ENCODE peak calls at places on chromosomes 4 and X, in six cellular contexts. One of them, this sample, is unnamed.

GRCh38 chr4:179415842-179416223 is 1973.6 kb upstream of the AGA start:
- DNase-seq in HFFc6: no peak
- DNase-seq in heart left ventricle: no peak
- DNase-seq in hepatocyte: peak
- DNase-seq in GM13976: no peak
- DNase-seq in Peyer's patch: no peak
- DNase-seq in this sample: no peak

GRCh38 chr4:90025248-90025647 is 101.9 kb upstream of the CCSER1 start:
- DNase-seq in hepatocyte: peak
- DNase-seq in heart left ventricle: no peak
- DNase-seq in Peyer's patch: no peak
- DNase-seq in HFFc6: no peak
- DNase-seq in GM13976: no peak
- DNase-seq in this sample: no peak

GRCh38 chr4:15427715-15428114 is at the start of gene C1QTNF7:
- DNase-seq in Peyer's patch: no peak
- DNase-seq in hepatocyte: no peak
- DNase-seq in heart left ventricle: no peak
- DNase-seq in GM13976: no peak
- DNase-seq in HFFc6: no peak
- DNase-seq in this sample: no peak

GRCh38 chr4:86961605-86962295 is 26.9 kb downstream of the AFF1 start:
- DNase-seq in GM13976: peak
- DNase-seq in HFFc6: peak
- DNase-seq in heart left ventricle: no peak
- DNase-seq in Peyer's patch: no peak
- DNase-seq in hepatocyte: peak
- DNase-seq in this sample: peak

GRCh38 chrX:103211012-103211715 is 3.7 kb upstream of the BEX4 start:
- DNase-seq in HFFc6: peak
- DNase-seq in heart left ventricle: peak
- DNase-seq in hepatocyte: peak
- DNase-seq in Peyer's patch: no peak
- DNase-seq in GM13976: peak
- DNase-seq in this sample: peak

GRCh38 chr4:1578968-1579833 is 104.9 kb downstream of the FAM53A start:
- DNase-seq in hepatocyte: peak
- DNase-seq in GM13976: peak
- DNase-seq in heart left ventricle: peak
- DNase-seq in HFFc6: peak
- DNase-seq in Peyer's patch: peak
- DNase-seq in this sample: no peak

GRCh38 chr4:152165146-152165545 is 370.7 kb downstream of the FBXW7 start:
- DNase-seq in hepatocyte: no peak
- DNase-seq in Peyer's patch: no peak
- DNase-seq in GM13976: no peak
- DNase-seq in HFFc6: peak
- DNase-seq in heart left ventricle: no peak
- DNase-seq in this sample: no peak

GRCh38 chr4:168781341-168781740 is 228.7 kb downstream of the CBR4 start:
- DNase-seq in hepatocyte: no peak
- DNase-seq in GM13976: no peak
- DNase-seq in Peyer's patch: no peak
- DNase-seq in heart left ventricle: no peak
- DNase-seq in HFFc6: no peak
- DNase-seq in this sample: no peak

GRCh38 chr4:136395212-136395722 is 1137.0 kb downstream of the PCDH18 start:
- DNase-seq in GM13976: no peak
- DNase-seq in HFFc6: no peak
- DNase-seq in heart left ventricle: no peak
- DNase-seq in Peyer's patch: no peak
- DNase-seq in hepatocyte: no peak
- DNase-seq in this sample: no peak

GRCh38 chr4:172995161-172995560 is 173.4 kb upstream of the GALNT7 start:
- DNase-seq in hepatocyte: no peak
- DNase-seq in Peyer's patch: no peak
- DNase-seq in heart left ventricle: no peak
- DNase-seq in HFFc6: no peak
- DNase-seq in GM13976: no peak
- DNase-seq in this sample: no peak

GRCh38 chrX:63922221-63922620 is 137.2 kb upstream of the ARHGEF9 start:
- DNase-seq in GM13976: no peak
- DNase-seq in HFFc6: peak
- DNase-seq in Peyer's patch: no peak
- DNase-seq in heart left ventricle: no peak
- DNase-seq in hepatocyte: no peak
- DNase-seq in this sample: no peak

GRCh38 chrX:118566359-118566758 is 70.7 kb downstream of the DOCK11 start:
- DNase-seq in HFFc6: peak
- DNase-seq in GM13976: no peak
- DNase-seq in heart left ventricle: no peak
- DNase-seq in Peyer's patch: no peak
- DNase-seq in hepatocyte: no peak
- DNase-seq in this sample: no peak

GRCh38 chrX:2710041-2710471 is 19.0 kb downstream of the CD99 start:
- DNase-seq in HFFc6: peak
- DNase-seq in GM13976: no peak
- DNase-seq in hepatocyte: peak
- DNase-seq in Peyer's patch: peak
- DNase-seq in heart left ventricle: no peak
- DNase-seq in this sample: no peak

GRCh38 chrX:110847334-110847733 is 51.7 kb upstream of the CHRDL1 start:
- DNase-seq in hepatocyte: peak
- DNase-seq in GM13976: peak
- DNase-seq in Peyer's patch: no peak
- DNase-seq in heart left ventricle: no peak
- DNase-seq in HFFc6: peak
- DNase-seq in this sample: peak

GRCh38 chr4:136829298-136829697 is 703.0 kb downstream of the PCDH18 start:
- DNase-seq in GM13976: no peak
- DNase-seq in HFFc6: no peak
- DNase-seq in Peyer's patch: no peak
- DNase-seq in hepatocyte: no peak
- DNase-seq in heart left ventricle: no peak
- DNase-seq in this sample: no peak

GRCh38 chrX:103310592-103311400 is at the start of gene BEX2:
- DNase-seq in Peyer's patch: peak
- DNase-seq in GM13976: peak
- DNase-seq in heart left ventricle: peak
- DNase-seq in HFFc6: no peak
- DNase-seq in hepatocyte: peak
- DNase-seq in this sample: peak

GRCh38 chrX:68945603-68946228 is 116.9 kb downstream of the EFNB1 start:
- DNase-seq in Peyer's patch: no peak
- DNase-seq in hepatocyte: no peak
- DNase-seq in GM13976: peak
- DNase-seq in heart left ventricle: no peak
- DNase-seq in HFFc6: no peak
- DNase-seq in this sample: no peak

GRCh38 chrX:31223817-31224216 is 152.0 kb upstream of the FTHL17 start:
- DNase-seq in GM13976: peak
- DNase-seq in heart left ventricle: no peak
- DNase-seq in Peyer's patch: no peak
- DNase-seq in HFFc6: peak
- DNase-seq in hepatocyte: no peak
- DNase-seq in this sample: peak

GRCh38 chr4:37066149-37066548 is 178.4 kb upstream of the NWD2 start:
- DNase-seq in heart left ventricle: no peak
- DNase-seq in GM13976: no peak
- DNase-seq in HFFc6: no peak
- DNase-seq in Peyer's patch: no peak
- DNase-seq in hepatocyte: no peak
- DNase-seq in this sample: no peak

GRCh38 chr4:87819281-87819919 is 13.4 kb upstream of the MEPE start:
- DNase-seq in HFFc6: peak
- DNase-seq in heart left ventricle: no peak
- DNase-seq in Peyer's patch: no peak
- DNase-seq in hepatocyte: peak
- DNase-seq in GM13976: no peak
- DNase-seq in this sample: no peak

GRCh38 chr4:8655411-8656184 is 63.0 kb downstream of the CPZ start:
- DNase-seq in hepatocyte: no peak
- DNase-seq in Peyer's patch: peak
- DNase-seq in heart left ventricle: no peak
- DNase-seq in HFFc6: no peak
- DNase-seq in GM13976: no peak
- DNase-seq in this sample: no peak

GRCh38 chr4:121053601-121054143 is 18.7 kb downstream of the NDNF start:
- DNase-seq in GM13976: no peak
- DNase-seq in heart left ventricle: peak
- DNase-seq in Peyer's patch: no peak
- DNase-seq in HFFc6: no peak
- DNase-seq in hepatocyte: no peak
- DNase-seq in this sample: no peak

GRCh38 chrX:134572816-134573682 is 85.2 kb downstream of the PLAC1 start:
- DNase-seq in hepatocyte: no peak
- DNase-seq in Peyer's patch: no peak
- DNase-seq in heart left ventricle: no peak
- DNase-seq in HFFc6: peak
- DNase-seq in GM13976: no peak
- DNase-seq in this sample: no peak

GRCh38 chr4:5992171-5993062 is 25.8 kb downstream of the C4orf50 start:
- DNase-seq in hepatocyte: no peak
- DNase-seq in HFFc6: no peak
- DNase-seq in Peyer's patch: no peak
- DNase-seq in GM13976: no peak
- DNase-seq in heart left ventricle: no peak
- DNase-seq in this sample: no peak

GRCh38 chrX:9282325-9282724 is 182.5 kb upstream of the TBL1X start:
- DNase-seq in GM13976: no peak
- DNase-seq in HFFc6: no peak
- DNase-seq in Peyer's patch: no peak
- DNase-seq in heart left ventricle: no peak
- DNase-seq in hepatocyte: no peak
- DNase-seq in this sample: no peak

GRCh38 chrX:101799387-101799786 is 132.4 kb downstream of the ZMAT1 start:
- DNase-seq in HFFc6: peak
- DNase-seq in heart left ventricle: peak
- DNase-seq in Peyer's patch: no peak
- DNase-seq in GM13976: peak
- DNase-seq in hepatocyte: peak
- DNase-seq in this sample: peak

GRCh38 chrX:1535241-1536041 is 1.5 kb downstream of the P2RY8 start:
- DNase-seq in Peyer's patch: peak
- DNase-seq in heart left ventricle: peak
- DNase-seq in GM13976: peak
- DNase-seq in HFFc6: no peak
- DNase-seq in hepatocyte: no peak
- DNase-seq in this sample: no peak

DNA sequence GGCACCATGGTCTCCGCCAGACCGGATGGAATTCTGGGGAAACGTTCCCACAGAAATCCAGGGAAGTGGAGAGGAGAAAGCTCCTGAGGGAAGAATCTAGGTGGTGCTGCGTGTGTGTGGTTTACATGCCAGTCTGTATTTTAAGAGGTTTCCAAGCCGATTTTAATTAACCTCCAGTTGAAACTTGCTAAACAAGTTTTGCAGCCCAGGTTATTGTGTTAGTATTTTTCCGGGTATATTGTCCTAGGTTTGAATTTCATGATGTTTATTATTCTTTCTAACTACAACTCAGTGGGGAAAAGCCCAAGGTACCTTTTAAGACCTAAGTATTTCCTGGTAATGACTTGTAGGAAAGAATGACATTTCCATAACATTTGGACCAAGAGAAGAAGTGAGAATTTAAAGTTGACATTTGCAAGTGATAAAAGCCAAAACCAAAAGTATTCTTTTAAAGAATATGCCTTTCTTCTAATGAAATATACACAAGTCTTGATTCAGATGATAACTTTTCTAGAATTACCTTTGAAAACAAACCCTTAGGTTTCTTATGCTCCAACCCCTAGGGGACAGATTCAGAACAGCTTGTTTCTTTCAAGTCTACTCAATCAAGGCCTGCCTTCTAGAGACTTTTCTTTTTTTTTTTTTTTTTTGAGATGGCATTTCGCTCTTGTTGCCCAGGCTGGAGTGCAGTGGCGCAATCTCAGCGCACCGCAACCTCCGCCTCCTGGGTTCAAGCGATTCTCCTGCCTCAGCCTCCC is 14.6 kb downstream of the SAT1 start:
- DNase-seq in hepatocyte: peak
- DNase-seq in GM13976: no peak
- DNase-seq in HFFc6: no peak
- DNase-seq in heart left ventricle: no peak
- DNase-seq in Peyer's patch: no peak
- DNase-seq in this sample: no peak
- TF ChIP-seq CTCF in hepatocyte: no peak
- TF ChIP-seq CTCF in GM13976: no peak
- TF ChIP-seq CTCF in HFFc6: no peak
- TF ChIP-seq CTCF in heart left ventricle: no peak
- TF ChIP-seq CTCF in Peyer's patch: no peak
- TF ChIP-seq CTCF in this sample: no peak

GRCh38 chr4:146041139-146042004 is 102.7 kb upstream of the ZNF827 start:
- DNase-seq in HFFc6: no peak
- DNase-seq in Peyer's patch: no peak
- DNase-seq in heart left ventricle: no peak
- DNase-seq in hepatocyte: no peak
- DNase-seq in GM13976: no peak
- DNase-seq in this sample: no peak
- TF ChIP-seq CTCF in HFFc6: no peak
- TF ChIP-seq CTCF in Peyer's patch: no peak
- TF ChIP-seq CTCF in heart left ventricle: no peak
- TF ChIP-seq CTCF in hepatocyte: no peak
- TF ChIP-seq CTCF in GM13976: no peak
- TF ChIP-seq CTCF in this sample: no peak

DNA sequence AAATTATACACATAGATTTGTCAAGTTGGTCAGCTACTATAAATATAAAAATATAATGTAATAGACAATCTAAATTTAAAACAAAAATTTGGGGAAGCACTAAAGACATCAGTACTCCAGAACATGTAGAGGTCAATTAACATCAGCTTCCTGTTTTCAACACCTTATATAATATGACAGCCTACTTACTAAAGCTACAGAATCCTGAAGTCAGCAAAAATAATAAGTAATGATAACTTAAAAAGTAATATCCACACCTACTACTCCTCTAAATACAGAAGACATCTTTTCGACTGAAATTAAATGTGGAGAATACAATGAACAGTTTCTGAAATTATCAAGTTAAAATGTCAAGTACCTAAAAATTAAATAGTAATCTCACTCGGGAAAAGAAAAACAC is 118.6 kb downstream of the LRBA start:
- DNase-seq in Peyer's patch: no peak
- DNase-seq in GM13976: no peak
- DNase-seq in hepatocyte: no peak
- DNase-seq in HFFc6: no peak
- DNase-seq in heart left ventricle: no peak
- DNase-seq in this sample: no peak
- TF ChIP-seq CTCF in Peyer's patch: no peak
- TF ChIP-seq CTCF in GM13976: no peak
- TF ChIP-seq CTCF in hepatocyte: no peak
- TF ChIP-seq CTCF in HFFc6: no peak
- TF ChIP-seq CTCF in heart left ventricle: no peak
- TF ChIP-seq CTCF in this sample: no peak

DNA sequence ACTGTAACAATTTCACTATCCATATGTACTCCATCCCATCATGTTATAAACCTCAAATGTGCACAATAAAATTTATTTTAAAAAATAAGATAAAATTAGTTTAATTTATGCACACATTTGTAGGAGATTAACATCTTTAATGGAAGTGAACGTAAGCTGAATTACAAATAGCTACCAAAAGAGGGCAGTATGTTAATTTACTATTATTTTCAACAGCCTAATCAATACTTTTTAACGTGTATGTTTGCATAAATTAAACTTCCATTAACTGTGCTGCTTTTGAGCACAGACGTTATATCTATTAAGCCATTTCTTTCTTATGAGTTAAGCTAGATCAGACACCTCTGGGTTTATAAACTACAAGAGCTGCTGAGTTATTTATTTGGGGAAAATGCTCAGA is 56.5 kb upstream of the PHKA2 start:
- DNase-seq in heart left ventricle: no peak
- DNase-seq in Peyer's patch: no peak
- DNase-seq in hepatocyte: no peak
- DNase-seq in GM13976: no peak
- DNase-seq in HFFc6: no peak
- DNase-seq in this sample: no peak
- TF ChIP-seq CTCF in heart left ventricle: peak
- TF ChIP-seq CTCF in Peyer's patch: no peak
- TF ChIP-seq CTCF in hepatocyte: peak
- TF ChIP-seq CTCF in GM13976: no peak
- TF ChIP-seq CTCF in HFFc6: peak
- TF ChIP-seq CTCF in this sample: peak